ENCODE peak calls at places on chromosome 20, in four cellular contexts. I, E, D and X are unnamed samples.

GRCh38 chr20:4014031-4014474 is 1.3 kb downstream of the RNF24 start:
- DNase-seq in I (peak; percentile 82), E (peak; percentile 87), D (peak; percentile 71), X (peak; percentile 75)

GRCh38 chr20:38883081-38883980 is 42.9 kb upstream of the FAM83D start:
- DNase-seq in I (no peak), E (no peak), D (no peak), X (no peak)

GRCh38 chr20:42678895-42679294 is 510.8 kb downstream of the PTPRT start:
- DNase-seq in I (no peak), E (peak; percentile 2), D (no peak), X (no peak)

GRCh38 chr20:60113024-60113724 is 155.0 kb downstream of the CDH26 start:
- DNase-seq in I (peak; percentile 62), E (no peak), D (no peak), X (no peak)

GRCh38 chr20:50919567-50919966 is 11.7 kb downstream of the ADNP start:
- DNase-seq in I (peak; percentile 71), E (peak; percentile 62), D (no peak), X (no peak)

GRCh38 chr20:39019805-39020325 is 57.7 kb downstream of the DHX35 start:
- DNase-seq in I (no peak), E (no peak), D (no peak), X (peak; percentile 12)

GRCh38 chr20:50354690-50355592 is 155.2 kb upstream of the PTPN1 start:
- DNase-seq in I (peak; percentile 40), E (no peak), D (no peak), X (no peak)

GRCh38 chr20:32526125-32526524 is 59.0 kb downstream of the NOL4L start:
- DNase-seq in I (no peak), E (no peak), D (no peak), X (no peak)

GRCh38 chr20:57425150-57426013 is 34.2 kb downstream of the RBM38 start:
- DNase-seq in I (no peak), E (no peak), D (no peak), X (no peak)

DNA sequence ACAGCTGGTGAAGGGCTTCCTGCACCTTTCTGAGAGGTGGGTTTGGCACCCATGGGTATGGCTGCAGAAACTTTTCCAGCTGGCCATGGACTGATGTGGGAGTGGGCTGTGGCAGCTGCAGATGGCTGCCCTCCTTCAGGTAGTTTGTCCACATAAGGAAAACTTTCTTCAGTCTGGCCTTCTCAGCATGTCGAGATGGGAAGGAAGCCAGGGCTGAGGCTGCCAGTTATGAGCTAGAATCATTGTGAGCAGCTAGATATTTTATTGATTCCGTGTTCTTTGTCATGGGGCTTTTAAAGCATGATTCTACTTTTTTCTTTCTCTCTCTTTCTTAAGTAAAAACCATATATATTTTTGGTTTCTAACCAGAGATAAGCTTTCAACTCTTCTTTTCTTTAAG is 16.6 kb downstream of the NKX2-4 start:
- DNase-seq in I (no peak), E (no peak), D (no peak), X (no peak)
- TF ChIP-seq CTCF in I (no peak), E (no peak), D (no peak), X (no peak)

GRCh38 chr20:21554376-21554890 is 40.6 kb upstream of the NKX2-2 start:
- DNase-seq in I (no peak), E (no peak), D (no peak), X (no peak)
- H3K4me3 ChIP-seq in I (no peak overlapping the region), E (no peak overlapping the region), D (no peak overlapping the region), X (no peak overlapping the region)

GRCh38 chr20:24935786-24936525 is 13.1 kb upstream of the CST7 start:
- DNase-seq in I (no peak), E (no peak), D (no peak), X (no peak)
- TF ChIP-seq CTCF in I (no peak), E (no peak), D (no peak), X (no peak)

DNA sequence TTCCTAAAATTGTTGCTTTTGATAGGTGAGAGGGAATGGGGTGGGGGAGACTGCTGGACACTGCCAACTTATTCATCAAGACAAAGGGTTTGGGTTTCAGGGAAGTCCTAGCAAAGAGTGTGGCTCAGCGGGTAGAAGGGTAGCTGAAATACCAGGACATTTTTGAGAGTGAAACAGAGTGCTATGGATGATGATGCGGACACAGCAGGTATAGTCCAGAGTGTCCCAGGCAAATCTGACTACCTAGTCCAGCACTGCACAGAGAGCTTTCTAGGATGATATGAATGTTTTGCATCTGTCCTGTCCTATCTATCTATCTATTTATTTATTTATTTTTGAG is 154.3 kb downstream of the BCAS1 start:
- DNase-seq in I (no peak), E (no peak), D (no peak), X (no peak)
- H3K4me3 ChIP-seq in I (peak overlapping the region; percentile 63), E (peak overlapping the region; percentile 54), D (no peak overlapping the region), X (no peak overlapping the region)